ENCODE peak calls at places on chromosome X, in seven cellular contexts. One of them, this sample, is unnamed.

GRCh38 chrX:142977128-142977914 is 48.4 kb upstream of the SPANXN4 start:
- DNase-seq in psoas muscle: no peak
- DNase-seq in HCT116: no peak
- DNase-seq in CD8-positive, alpha-beta T cell: no peak
- DNase-seq in BE2C: no peak
- DNase-seq in fibroblast of lung: no peak
- DNase-seq in fibroblast of pulmonary artery: no peak
- DNase-seq in this sample: no peak

GRCh38 chrX:106479920-106480319 is 131.9 kb upstream of the RADX start:
- DNase-seq in psoas muscle: no peak
- DNase-seq in HCT116: no peak
- DNase-seq in CD8-positive, alpha-beta T cell: no peak
- DNase-seq in BE2C: no peak
- DNase-seq in fibroblast of lung: no peak
- DNase-seq in fibroblast of pulmonary artery: no peak
- DNase-seq in this sample: no peak

GRCh38 chrX:113512700-113513395 is 672.2 kb upstream of the AMOT start:
- DNase-seq in psoas muscle: no peak
- DNase-seq in HCT116: peak
- DNase-seq in CD8-positive, alpha-beta T cell: no peak
- DNase-seq in BE2C: no peak
- DNase-seq in fibroblast of lung: peak
- DNase-seq in fibroblast of pulmonary artery: peak
- DNase-seq in this sample: no peak

GRCh38 chrX:43813898-43814297 is 68.4 kb downstream of the MAOB start:
- DNase-seq in psoas muscle: peak
- DNase-seq in HCT116: peak
- DNase-seq in CD8-positive, alpha-beta T cell: no peak
- DNase-seq in BE2C: peak
- DNase-seq in fibroblast of lung: peak
- DNase-seq in fibroblast of pulmonary artery: peak
- DNase-seq in this sample: no peak

GRCh38 chrX:111881715-111882114 is 5.7 kb downstream of the TRPC5OS start:
- DNase-seq in psoas muscle: no peak
- DNase-seq in HCT116: no peak
- DNase-seq in CD8-positive, alpha-beta T cell: no peak
- DNase-seq in BE2C: no peak
- DNase-seq in fibroblast of lung: no peak
- DNase-seq in fibroblast of pulmonary artery: no peak
- DNase-seq in this sample: no peak

GRCh38 chrX:134375691-134376090 is 84.3 kb upstream of the HPRT1 start:
- DNase-seq in psoas muscle: no peak
- DNase-seq in HCT116: no peak
- DNase-seq in CD8-positive, alpha-beta T cell: no peak
- DNase-seq in BE2C: no peak
- DNase-seq in fibroblast of lung: no peak
- DNase-seq in fibroblast of pulmonary artery: no peak
- DNase-seq in this sample: no peak

GRCh38 chrX:101659601-101660063 is at the start of gene ARMCX2:
- DNase-seq in psoas muscle: no peak
- DNase-seq in HCT116: no peak
- DNase-seq in CD8-positive, alpha-beta T cell: no peak
- DNase-seq in BE2C: no peak
- DNase-seq in fibroblast of lung: peak
- DNase-seq in fibroblast of pulmonary artery: peak
- DNase-seq in this sample: no peak

GRCh38 chrX:1093112-1093511 is 119.3 kb downstream of the CRLF2 start:
- DNase-seq in psoas muscle: no peak
- DNase-seq in HCT116: no peak
- DNase-seq in CD8-positive, alpha-beta T cell: peak
- DNase-seq in BE2C: no peak
- DNase-seq in fibroblast of lung: no peak
- DNase-seq in fibroblast of pulmonary artery: no peak
- DNase-seq in this sample: no peak

GRCh38 chrX:21778236-21778635 is 20.3 kb upstream of the SMPX start:
- DNase-seq in psoas muscle: no peak
- DNase-seq in HCT116: no peak
- DNase-seq in CD8-positive, alpha-beta T cell: no peak
- DNase-seq in BE2C: no peak
- DNase-seq in fibroblast of lung: no peak
- DNase-seq in fibroblast of pulmonary artery: no peak
- DNase-seq in this sample: no peak

GRCh38 chrX:56978172-56978571 is 17.2 kb downstream of the SPIN3 start:
- DNase-seq in psoas muscle: no peak
- DNase-seq in HCT116: peak
- DNase-seq in CD8-positive, alpha-beta T cell: peak
- DNase-seq in BE2C: peak
- DNase-seq in fibroblast of lung: peak
- DNase-seq in fibroblast of pulmonary artery: peak
- DNase-seq in this sample: no peak

GRCh38 chrX:153416781-153417180 is 5.5 kb downstream of the ZFP92 start:
- DNase-seq in psoas muscle: peak
- DNase-seq in HCT116: no peak
- DNase-seq in CD8-positive, alpha-beta T cell: no peak
- DNase-seq in BE2C: no peak
- DNase-seq in fibroblast of lung: no peak
- DNase-seq in fibroblast of pulmonary artery: no peak
- DNase-seq in this sample: no peak

GRCh38 chrX:105969487-105969886 is 69.0 kb downstream of the SERPINA7 start:
- DNase-seq in psoas muscle: no peak
- DNase-seq in HCT116: no peak
- DNase-seq in CD8-positive, alpha-beta T cell: no peak
- DNase-seq in BE2C: no peak
- DNase-seq in fibroblast of lung: no peak
- DNase-seq in fibroblast of pulmonary artery: no peak
- DNase-seq in this sample: no peak

GRCh38 chrX:56729152-56729557 is at the start of gene NBDY:
- DNase-seq in psoas muscle: peak
- DNase-seq in HCT116: no peak
- DNase-seq in CD8-positive, alpha-beta T cell: peak
- DNase-seq in BE2C: peak
- DNase-seq in fibroblast of lung: peak
- DNase-seq in fibroblast of pulmonary artery: peak
- DNase-seq in this sample: peak

GRCh38 chrX:65933085-65933589 is 106.7 kb downstream of the VSIG4 start:
- DNase-seq in psoas muscle: no peak
- DNase-seq in HCT116: peak
- DNase-seq in CD8-positive, alpha-beta T cell: no peak
- DNase-seq in BE2C: no peak
- DNase-seq in fibroblast of lung: no peak
- DNase-seq in fibroblast of pulmonary artery: no peak
- DNase-seq in this sample: no peak

GRCh38 chrX:28639502-28639901 is 52.3 kb downstream of the IL1RAPL1 start:
- DNase-seq in psoas muscle: no peak
- DNase-seq in HCT116: peak
- DNase-seq in CD8-positive, alpha-beta T cell: no peak
- DNase-seq in BE2C: no peak
- DNase-seq in fibroblast of lung: peak
- DNase-seq in fibroblast of pulmonary artery: peak
- DNase-seq in this sample: no peak

GRCh38 chrX:118528089-118528753 is 32.6 kb downstream of the DOCK11 start:
- DNase-seq in psoas muscle: no peak
- DNase-seq in HCT116: no peak
- DNase-seq in CD8-positive, alpha-beta T cell: peak
- DNase-seq in BE2C: no peak
- DNase-seq in fibroblast of lung: no peak
- DNase-seq in fibroblast of pulmonary artery: no peak
- DNase-seq in this sample: no peak

GRCh38 chrX:153635788-153636668 is 11.0 kb upstream of the DUSP9 start:
- DNase-seq in psoas muscle: peak
- DNase-seq in HCT116: no peak
- DNase-seq in CD8-positive, alpha-beta T cell: no peak
- DNase-seq in BE2C: peak
- DNase-seq in fibroblast of lung: no peak
- DNase-seq in fibroblast of pulmonary artery: peak
- DNase-seq in this sample: no peak

GRCh38 chrX:26192204-26192603 is at the start of gene MAGEB6:
- DNase-seq in psoas muscle: no peak
- DNase-seq in HCT116: no peak
- DNase-seq in CD8-positive, alpha-beta T cell: no peak
- DNase-seq in BE2C: peak
- DNase-seq in fibroblast of lung: no peak
- DNase-seq in fibroblast of pulmonary artery: no peak
- DNase-seq in this sample: no peak

GRCh38 chrX:106742193-106742592 is 15.7 kb downstream of the RNF128 start:
- DNase-seq in psoas muscle: no peak
- DNase-seq in HCT116: no peak
- DNase-seq in CD8-positive, alpha-beta T cell: no peak
- DNase-seq in BE2C: no peak
- DNase-seq in fibroblast of lung: no peak
- DNase-seq in fibroblast of pulmonary artery: no peak
- DNase-seq in this sample: no peak

GRCh38 chrX:123803331-123803983 is 56.4 kb upstream of the XIAP start:
- DNase-seq in psoas muscle: no peak
- DNase-seq in HCT116: peak
- DNase-seq in CD8-positive, alpha-beta T cell: no peak
- DNase-seq in BE2C: peak
- DNase-seq in fibroblast of lung: peak
- DNase-seq in fibroblast of pulmonary artery: peak
- DNase-seq in this sample: no peak

GRCh38 chrX:45743906-45744625 is 543.4 kb upstream of the DIPK2B start:
- DNase-seq in psoas muscle: no peak
- DNase-seq in HCT116: no peak
- DNase-seq in CD8-positive, alpha-beta T cell: no peak
- DNase-seq in BE2C: no peak
- DNase-seq in fibroblast of lung: no peak
- DNase-seq in fibroblast of pulmonary artery: no peak
- DNase-seq in this sample: no peak

GRCh38 chrX:35339796-35340195 is 397.2 kb downstream of the FAM47B start:
- DNase-seq in psoas muscle: no peak
- DNase-seq in HCT116: no peak
- DNase-seq in CD8-positive, alpha-beta T cell: no peak
- DNase-seq in BE2C: no peak
- DNase-seq in fibroblast of lung: no peak
- DNase-seq in fibroblast of pulmonary artery: no peak
- DNase-seq in this sample: no peak

GRCh38 chrX:15790766-15791380 is 589 bp downstream of the ZRSR2 start:
- DNase-seq in psoas muscle: no peak
- DNase-seq in HCT116: no peak
- DNase-seq in CD8-positive, alpha-beta T cell: no peak
- DNase-seq in BE2C: no peak
- DNase-seq in fibroblast of lung: peak
- DNase-seq in fibroblast of pulmonary artery: peak
- DNase-seq in this sample: no peak

GRCh38 chrX:129823523-129823922 is 20.2 kb downstream of the ZDHHC9 start:
- DNase-seq in psoas muscle: no peak
- DNase-seq in HCT116: no peak
- DNase-seq in CD8-positive, alpha-beta T cell: no peak
- DNase-seq in BE2C: no peak
- DNase-seq in fibroblast of lung: no peak
- DNase-seq in fibroblast of pulmonary artery: no peak
- DNase-seq in this sample: no peak

GRCh38 chrX:134661295-134661694 is 3.0 kb upstream of the PLAC1 start:
- DNase-seq in psoas muscle: no peak
- DNase-seq in HCT116: no peak
- DNase-seq in CD8-positive, alpha-beta T cell: no peak
- DNase-seq in BE2C: no peak
- DNase-seq in fibroblast of lung: no peak
- DNase-seq in fibroblast of pulmonary artery: no peak
- DNase-seq in this sample: no peak

GRCh38 chrX:46770817-46771163 is 11.9 kb upstream of the SLC9A7 start:
- DNase-seq in psoas muscle: no peak
- DNase-seq in HCT116: no peak
- DNase-seq in CD8-positive, alpha-beta T cell: no peak
- DNase-seq in BE2C: no peak
- DNase-seq in fibroblast of lung: peak
- DNase-seq in fibroblast of pulmonary artery: peak
- DNase-seq in this sample: no peak

GRCh38 chrX:37603938-37604409 is 32.5 kb downstream of the LANCL3 start:
- DNase-seq in psoas muscle: no peak
- DNase-seq in HCT116: no peak
- DNase-seq in CD8-positive, alpha-beta T cell: no peak
- DNase-seq in BE2C: no peak
- DNase-seq in fibroblast of lung: peak
- DNase-seq in fibroblast of pulmonary artery: no peak
- DNase-seq in this sample: no peak

GRCh38 chrX:31652651-31653050 is 580.8 kb upstream of the FTHL17 start:
- DNase-seq in psoas muscle: no peak
- DNase-seq in HCT116: no peak
- DNase-seq in CD8-positive, alpha-beta T cell: no peak
- DNase-seq in BE2C: no peak
- DNase-seq in fibroblast of lung: no peak
- DNase-seq in fibroblast of pulmonary artery: no peak
- DNase-seq in this sample: no peak

GRCh38 chrX:53882331-53882730 is 161.9 kb downstream of the PHF8 start:
- DNase-seq in psoas muscle: no peak
- DNase-seq in HCT116: no peak
- DNase-seq in CD8-positive, alpha-beta T cell: no peak
- DNase-seq in BE2C: no peak
- DNase-seq in fibroblast of lung: peak
- DNase-seq in fibroblast of pulmonary artery: peak
- DNase-seq in this sample: no peak

GRCh38 chrX:135740683-135741149 is 27.3 kb downstream of the CT45A3 start:
- DNase-seq in psoas muscle: no peak
- DNase-seq in HCT116: peak
- DNase-seq in CD8-positive, alpha-beta T cell: no peak
- DNase-seq in BE2C: peak
- DNase-seq in fibroblast of lung: no peak
- DNase-seq in fibroblast of pulmonary artery: no peak
- DNase-seq in this sample: no peak

GRCh38 chrX:110418220-110418856 is 59.7 kb downstream of the RTL9 start:
- DNase-seq in psoas muscle: no peak
- DNase-seq in HCT116: no peak
- DNase-seq in CD8-positive, alpha-beta T cell: no peak
- DNase-seq in BE2C: peak
- DNase-seq in fibroblast of lung: peak
- DNase-seq in fibroblast of pulmonary artery: peak
- DNase-seq in this sample: no peak
- TF ChIP-seq CTCF in psoas muscle: peak
- TF ChIP-seq CTCF in HCT116: peak
- TF ChIP-seq CTCF in CD8-positive, alpha-beta T cell: no peak
- TF ChIP-seq CTCF in BE2C: peak
- TF ChIP-seq CTCF in fibroblast of lung: peak
- TF ChIP-seq CTCF in fibroblast of pulmonary artery: peak
- TF ChIP-seq CTCF in this sample: no peak

GRCh38 chrX:16946361-16946964 is at the start of gene REPS2:
- DNase-seq in psoas muscle: peak
- DNase-seq in HCT116: peak
- DNase-seq in CD8-positive, alpha-beta T cell: peak
- DNase-seq in BE2C: peak
- DNase-seq in fibroblast of lung: peak
- DNase-seq in fibroblast of pulmonary artery: peak
- DNase-seq in this sample: peak
- TF ChIP-seq CTCF in psoas muscle: no peak
- TF ChIP-seq CTCF in HCT116: no peak
- TF ChIP-seq CTCF in CD8-positive, alpha-beta T cell: no peak
- TF ChIP-seq CTCF in BE2C: no peak
- TF ChIP-seq CTCF in fibroblast of lung: no peak
- TF ChIP-seq CTCF in fibroblast of pulmonary artery: no peak
- TF ChIP-seq CTCF in this sample: no peak

GRCh38 chrX:14051416-14051815 is 21.7 kb upstream of the GEMIN8 start:
- DNase-seq in psoas muscle: no peak
- DNase-seq in HCT116: no peak
- DNase-seq in CD8-positive, alpha-beta T cell: no peak
- DNase-seq in BE2C: no peak
- DNase-seq in fibroblast of lung: no peak
- DNase-seq in fibroblast of pulmonary artery: no peak
- DNase-seq in this sample: no peak
- TF ChIP-seq CTCF in psoas muscle: no peak
- TF ChIP-seq CTCF in HCT116: no peak
- TF ChIP-seq CTCF in CD8-positive, alpha-beta T cell: no peak
- TF ChIP-seq CTCF in BE2C: no peak
- TF ChIP-seq CTCF in fibroblast of lung: no peak
- TF ChIP-seq CTCF in fibroblast of pulmonary artery: no peak
- TF ChIP-seq CTCF in this sample: no peak

GRCh38 chrX:11504234-11504633 is 161.5 kb downstream of the ARHGAP6 start:
- DNase-seq in psoas muscle: no peak
- DNase-seq in HCT116: no peak
- DNase-seq in CD8-positive, alpha-beta T cell: no peak
- DNase-seq in BE2C: no peak
- DNase-seq in fibroblast of lung: no peak
- DNase-seq in fibroblast of pulmonary artery: no peak
- DNase-seq in this sample: no peak
- TF ChIP-seq CTCF in psoas muscle: no peak
- TF ChIP-seq CTCF in HCT116: no peak
- TF ChIP-seq CTCF in CD8-positive, alpha-beta T cell: no peak
- TF ChIP-seq CTCF in BE2C: no peak
- TF ChIP-seq CTCF in fibroblast of lung: no peak
- TF ChIP-seq CTCF in fibroblast of pulmonary artery: no peak
- TF ChIP-seq CTCF in this sample: no peak